ENCODE peak calls at places on chromosome 4, in ten cellular contexts. F is HS-5; X is substantia nigra; G is activated effector memory CD4-positive, alpha-beta T cell treated with Interleukin-2 at 50 U/mL for 16 hours; Y is HEK293T; P is tibial artery; K is islet precursor cell; Q is activated T-helper 1 cell treated with Interleukin-2 at 50 U/mL for 16 hours; U is left cardiac atrium; C is endothelial cell. D is an unnamed sample.

GRCh38 chr4:16278178-16278577 is 51.9 kb upstream of the TAPT1 start:
- DNase-seq in F (no peak), X (no peak), G (no peak), Y (no peak), P (no peak), K (no peak), Q (no peak), U (no peak), C (no peak), D (no peak)

GRCh38 chr4:169909479-169909878 is 116.7 kb downstream of the MFAP3L start:
- DNase-seq in F (no peak), X (no peak), G (no peak), Y (no peak), P (no peak), K (no peak), Q (no peak), U (no peak), C (no peak), D (no peak)

GRCh38 chr4:186829740-186830449 is 106.2 kb upstream of the FAT1 start:
- DNase-seq in F (no peak), X (no peak), G (no peak), Y (no peak), P (no peak), K (no peak), Q (no peak), U (no peak), C (no peak), D (no peak)

GRCh38 chr4:80221161-80221560 is 23.9 kb downstream of the PRDM8 start:
- DNase-seq in F (no peak), X (no peak), G (no peak), Y (no peak), P (no peak), K (no peak), Q (no peak), U (no peak), C (no peak), D (no peak)

GRCh38 chr4:70382691-70383181 is at the start of gene SMR3B:
- DNase-seq in F (no peak), X (no peak), G (no peak), Y (no peak), P (no peak), K (no peak), Q (no peak), U (no peak), C (no peak), D (no peak)

GRCh38 chr4:68861057-68861456 is 45.3 kb downstream of the UGT2B10 start:
- DNase-seq in F (no peak), X (no peak), G (no peak), Y (no peak), P (no peak), K (no peak), Q (no peak), U (no peak), C (no peak), D (no peak)

GRCh38 chr4:174349156-174349555 is 65.4 kb downstream of the CEP44 start:
- DNase-seq in F (no peak), X (no peak), G (no peak), Y (no peak), P (no peak), K (no peak), Q (no peak), U (no peak), C (no peak), D (no peak)

GRCh38 chr4:35124116-35124515 is 1120.2 kb downstream of the ARAP2 start:
- DNase-seq in F (peak), X (no peak), G (no peak), Y (no peak), P (no peak), K (no peak), Q (no peak), U (no peak), C (no peak), D (no peak)

GRCh38 chr4:14023901-14024300 is 396.4 kb upstream of the BOD1L1 start:
- DNase-seq in F (no peak), X (no peak), G (no peak), Y (no peak), P (no peak), K (no peak), Q (no peak), U (no peak), C (no peak), D (no peak)

GRCh38 chr4:154164931-154165839 is 326.4 kb downstream of the DCHS2 start:
- DNase-seq in F (peak), X (no peak), G (no peak), Y (no peak), P (peak), K (peak), Q (no peak), U (peak), C (no peak), D (no peak)

GRCh38 chr4:95250544-95251137 is 298.1 kb downstream of the UNC5C start:
- DNase-seq in F (no peak), X (no peak), G (no peak), Y (no peak), P (no peak), K (peak), Q (no peak), U (no peak), C (no peak), D (no peak)

GRCh38 chr4:25160714-25161598 is 707 bp upstream of the SEPSECS start:
- DNase-seq in F (no peak), X (no peak), G (no peak), Y (peak), P (peak), K (peak), Q (no peak), U (no peak), C (no peak), D (no peak)

GRCh38 chr4:185033072-185033471 is 14.8 kb downstream of the HELT start:
- DNase-seq in F (no peak), X (no peak), G (no peak), Y (no peak), P (no peak), K (no peak), Q (no peak), U (no peak), C (no peak), D (no peak)

GRCh38 chr4:77959566-77960338 is 97.1 kb downstream of the MRPL1 start:
- DNase-seq in F (no peak), X (no peak), G (no peak), Y (peak), P (no peak), K (no peak), Q (no peak), U (no peak), C (no peak), D (no peak)

GRCh38 chr4:83855044-83855443 is 319.1 kb downstream of the GPAT3 start:
- DNase-seq in F (peak), X (no peak), G (no peak), Y (no peak), P (no peak), K (peak), Q (no peak), U (no peak), C (no peak), D (no peak)

GRCh38 chr4:152679414-152680281 is at the start of gene TMEM154:
- DNase-seq in F (peak), X (no peak), G (peak), Y (peak), P (peak), K (peak), Q (peak), U (peak), C (peak), D (peak)

GRCh38 chr4:1502976-1503375 is 96.7 kb upstream of the NKX1-1 start:
- DNase-seq in F (no peak), X (no peak), G (no peak), Y (no peak), P (peak), K (no peak), Q (no peak), U (no peak), C (no peak), D (no peak)

GRCh38 chr4:80308466-80308822 is 27.1 kb upstream of the CFAP299 start:
- DNase-seq in F (no peak), X (no peak), G (no peak), Y (peak), P (no peak), K (no peak), Q (no peak), U (no peak), C (no peak), D (no peak)

GRCh38 chr4:3512279-3512678 is 19.9 kb downstream of the LRPAP1 start:
- DNase-seq in F (no peak), X (no peak), G (no peak), Y (no peak), P (no peak), K (no peak), Q (no peak), U (peak), C (no peak), D (no peak)

GRCh38 chr4:39335566-39335965 is 30.6 kb downstream of the RFC1 start:
- DNase-seq in F (no peak), X (no peak), G (no peak), Y (no peak), P (no peak), K (no peak), Q (no peak), U (no peak), C (no peak), D (no peak)

GRCh38 chr4:15778742-15779231 is 659 bp downstream of the CD38 start:
- DNase-seq in F (no peak), X (no peak), G (peak), Y (no peak), P (peak), K (no peak), Q (no peak), U (peak), C (peak), D (no peak)